ENCODE peak calls at places on chromosome 4, in five cellular contexts. C is fibroblast of pulmonary artery, S is foreskin fibroblast, Q is mucosa of descending colon, X is GM23338. B is an unnamed sample.

GRCh38 chr4:120918788-120919187 is 3.7 kb downstream of the PRDM5 start:
- DNase-seq in C (peak), S (peak), Q (peak), X (peak), B (no peak)

GRCh38 chr4:23384741-23385140 is 505.1 kb downstream of the PPARGC1A start:
- DNase-seq in C (peak), S (peak), Q (no peak), X (no peak), B (no peak)

GRCh38 chr4:680931-681645 is 6.7 kb downstream of the MYL5 start:
- DNase-seq in C (peak), S (peak), Q (peak), X (peak), B (no peak)

GRCh38 chr4:3335982-3336381 is 43.2 kb downstream of the RGS12 start:
- DNase-seq in C (no peak), S (no peak), Q (no peak), X (no peak), B (no peak)

GRCh38 chr4:100462206-100462605 is 55.6 kb downstream of the EMCN start:
- DNase-seq in C (peak), S (peak), Q (no peak), X (no peak), B (no peak)

GRCh38 chr4:179595671-179596410 is 2153.6 kb upstream of the AGA start:
- DNase-seq in C (peak), S (peak), Q (no peak), X (no peak), B (no peak)

GRCh38 chr4:78145622-78146021 is 88.5 kb downstream of the FRAS1 start:
- DNase-seq in C (no peak), S (no peak), Q (no peak), X (peak), B (no peak)

GRCh38 chr4:157779084-157779483 is 393.7 kb downstream of the GASK1B start:
- DNase-seq in C (no peak), S (no peak), Q (no peak), X (no peak), B (no peak)

GRCh38 chr4:22850055-22850454 is 157.3 kb downstream of the GBA3 start:
- DNase-seq in C (no peak), S (no peak), Q (no peak), X (no peak), B (no peak)

GRCh38 chr4:185787926-185788679 is 23.9 kb downstream of the SORBS2 start:
- DNase-seq in C (no peak), S (no peak), Q (no peak), X (no peak), B (no peak)

GRCh38 chr4:109043286-109043685 is 259.2 kb downstream of the COL25A1 start:
- DNase-seq in C (no peak), S (no peak), Q (no peak), X (no peak), B (no peak)

GRCh38 chr4:183905593-183906485 is 732 bp downstream of the STOX2 start:
- DNase-seq in C (peak), S (peak), Q (peak), X (peak), B (peak)

GRCh38 chr4:46993075-46994006 is at the start of gene GABRA4:
- DNase-seq in C (no peak), S (peak), Q (no peak), X (peak), B (no peak)

GRCh38 chr4:72295966-72296557 is 264.3 kb downstream of the NPFFR2 start:
- DNase-seq in C (peak), S (peak), Q (no peak), X (peak), B (no peak)

GRCh38 chr4:146104541-146104940 is 71.0 kb upstream of the LSM6 start:
- DNase-seq in C (no peak), S (no peak), Q (no peak), X (no peak), B (no peak)

GRCh38 chr4:94358101-94358500 is 15.5 kb upstream of the HPGDS start:
- DNase-seq in C (no peak), S (no peak), Q (no peak), X (no peak), B (no peak)

GRCh38 chr4:30386266-30386895 is 333.8 kb upstream of the PCDH7 start:
- DNase-seq in C (peak), S (peak), Q (no peak), X (no peak), B (no peak)

DNA sequence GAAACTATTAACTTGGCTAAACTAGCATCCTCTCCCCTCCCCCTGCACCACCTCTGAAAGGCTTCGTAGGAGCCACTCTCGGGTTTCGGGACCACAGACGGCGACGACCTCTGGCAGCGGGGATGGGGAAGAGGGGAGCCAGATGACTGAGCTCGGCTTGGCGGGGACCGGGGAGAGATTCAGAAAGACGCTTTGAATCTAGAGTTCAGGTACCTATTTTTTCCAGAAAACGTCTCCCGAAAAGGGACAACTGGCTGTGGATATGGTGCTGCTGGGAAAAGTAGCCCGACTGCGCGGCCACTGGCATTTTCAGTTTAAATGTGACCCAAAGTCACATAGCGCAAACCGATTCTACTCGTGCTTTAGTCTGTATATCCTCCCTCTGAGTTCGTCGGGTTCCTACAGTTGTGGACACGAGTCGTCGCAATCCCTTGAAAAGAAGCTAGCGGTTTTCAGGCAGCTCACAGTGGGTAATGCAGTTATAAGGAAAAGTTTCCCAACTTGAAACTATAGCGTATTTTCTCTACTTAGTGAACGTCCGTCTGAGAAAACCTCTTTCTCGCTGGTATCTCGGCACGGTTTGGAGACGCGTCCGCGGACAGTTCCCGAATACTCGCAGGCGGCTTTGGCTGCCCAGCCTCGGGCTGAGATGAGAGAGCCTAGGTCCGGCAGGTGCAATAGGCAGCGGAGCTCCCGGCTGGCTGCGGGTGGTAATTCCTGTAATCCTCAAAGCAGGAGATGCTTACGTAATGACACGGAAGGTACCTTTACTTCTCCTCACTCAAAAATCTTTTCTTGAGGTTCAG is 1.3 kb downstream of the PARM1 start:
- DNase-seq in C (peak), S (peak), Q (peak), X (peak), B (no peak)
- H3K4me3 ChIP-seq in C (peak), S (peak), Q (peak), X (peak), B (peak)

DNA sequence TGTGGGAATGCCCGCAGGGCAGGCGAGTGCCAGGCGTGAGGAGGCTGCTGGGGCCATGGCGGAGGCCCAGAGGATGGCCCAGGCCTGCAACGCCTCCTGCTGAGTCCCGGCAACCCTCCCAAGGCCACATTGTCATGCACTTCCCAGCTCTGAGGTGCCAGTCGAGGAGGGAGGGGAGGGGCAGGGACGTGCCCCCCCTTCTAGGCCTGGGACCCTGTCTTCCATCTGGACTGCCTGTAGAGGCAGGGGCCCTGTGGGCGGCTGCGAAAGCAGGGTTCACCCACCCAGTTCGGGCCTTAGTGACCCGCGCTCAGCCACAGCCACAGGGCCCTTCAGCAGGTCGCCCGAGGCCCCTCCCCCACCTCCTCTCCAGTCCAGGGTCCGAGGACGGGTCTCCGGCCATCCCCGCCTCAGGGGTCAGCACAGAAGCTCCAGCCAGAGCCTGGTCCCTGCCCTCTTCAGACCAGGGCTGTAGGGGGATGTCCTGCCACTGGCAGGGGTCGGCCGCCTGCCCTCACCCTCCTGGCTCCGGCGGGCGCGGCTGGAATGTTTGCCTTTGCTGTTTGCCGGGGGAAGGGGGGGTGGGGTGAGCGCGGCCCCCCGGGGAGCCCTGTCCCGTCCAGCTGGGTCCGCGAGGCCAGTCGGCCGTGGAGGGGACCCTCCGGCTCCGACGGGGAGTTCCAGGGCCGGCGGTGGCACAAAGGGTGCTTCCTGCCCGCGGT is 26.6 kb upstream of the FGFR3 start:
- DNase-seq in C (no peak), S (no peak), Q (no peak), X (peak), B (no peak)
- H3K4me3 ChIP-seq in C (no peak), S (peak), Q (no peak), X (peak), B (peak)

GRCh38 chr4:8038702-8039251 is 99.1 kb upstream of the AFAP1 start:
- DNase-seq in C (no peak), S (no peak), Q (no peak), X (no peak), B (no peak)
- H3K4me3 ChIP-seq in C (no peak), S (no peak), Q (no peak), X (no peak), B (no peak)

DNA sequence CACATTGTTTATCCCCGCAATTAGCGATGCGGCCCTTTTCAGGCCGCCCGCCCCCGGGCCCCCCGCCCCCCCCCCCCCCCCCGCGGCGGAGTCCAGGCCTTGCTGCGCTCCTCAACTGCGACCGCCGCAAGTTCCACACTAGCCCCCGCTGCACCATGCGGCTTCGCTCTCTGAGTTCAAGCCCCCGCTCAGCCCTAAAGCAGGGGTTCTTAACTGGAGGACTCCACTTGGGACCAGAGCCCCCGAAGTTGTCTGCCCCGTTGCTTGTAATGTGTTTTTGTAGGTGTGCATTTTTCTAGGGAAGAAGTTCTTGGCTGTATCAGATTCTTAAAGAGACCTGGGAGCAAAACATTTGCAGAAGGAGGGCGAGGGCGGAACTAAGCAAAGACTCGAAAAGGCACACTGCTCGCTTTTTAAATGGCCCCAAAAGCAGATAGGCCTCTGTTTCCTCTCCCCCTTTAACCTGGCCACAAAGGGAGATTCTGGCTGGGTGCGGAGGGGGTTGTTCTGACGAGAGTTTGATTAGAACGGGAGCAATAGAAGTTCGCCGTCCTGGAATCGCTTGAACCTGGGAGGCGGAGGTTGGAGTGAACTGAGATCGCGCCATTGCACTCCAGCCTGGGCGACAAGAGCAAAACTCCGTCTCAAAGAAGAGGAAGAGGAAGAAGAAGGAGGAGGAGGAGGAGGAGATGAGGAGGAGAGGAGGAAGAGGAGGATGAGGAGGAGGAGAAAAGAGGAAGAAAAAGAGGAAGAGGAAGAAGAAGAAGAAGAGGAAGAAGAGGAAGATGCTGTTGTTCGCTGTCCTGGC is 2.3 kb upstream of the MSX1 start:
- DNase-seq in C (no peak), S (no peak), Q (peak), X (no peak), B (no peak)
- H3K4me3 ChIP-seq in C (no peak), S (no peak), Q (no peak), X (no peak), B (no peak)

DNA sequence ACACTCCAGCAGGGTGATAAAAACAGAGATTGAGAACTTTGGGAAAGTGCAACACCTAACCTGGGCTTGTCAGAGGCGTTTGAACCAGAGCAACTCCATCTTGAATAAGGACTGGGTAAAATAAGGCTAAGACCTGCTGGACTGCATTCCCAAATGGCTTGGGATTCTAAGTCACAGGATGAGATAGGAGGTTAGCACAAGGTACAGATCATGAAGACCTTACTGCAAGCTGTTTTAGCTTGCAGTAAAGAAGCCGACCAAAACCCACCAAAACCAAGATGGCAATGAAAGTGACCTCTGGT is 43.9 kb downstream of the SCFD2 start:
- DNase-seq in C (no peak), S (no peak), Q (no peak), X (no peak), B (no peak)
- H3K4me3 ChIP-seq in C (peak), S (no peak), Q (no peak), X (no peak), B (no peak)